ENCODE peak calls at places on chromosomes 12 and 14, in ten cellular contexts. W is suprapubic skin; G is NCI-H1105 treated with DMSO at 0.1 percent for 48 hours; F is stimulated activated effector memory CD8-positive, alpha-beta T cell treated with anti-CD3 and anti-CD28 coated beads, Interleukin-12 subunit alpha, Interleukin-12 subunit beta, amount 100 ng/mL, for 72 hours; V is skeletal muscle cell; S is Right ventricle myocardium superior; P is left ventricle myocardium inferior; R is fibroblast of mammary gland; D is NCI-H446 treated with DMSO at 0.1 percent for 48 hours; N is fibroblast of the conjunctiva. O is an unnamed sample.

GRCh38 chr12:50788562-50788961 is 24.7 kb downstream of the ATF1 start:
- DNase-seq in R (peak), W (no peak), V (no peak), G (no peak), N (peak), P (no peak), F (no peak), S (no peak), D (no peak), O (peak)

GRCh38 chr12:113802966-113803828 is 162.9 kb downstream of the RBM19 start:
- DNase-seq in V (no peak), P (no peak), N (no peak), S (no peak), R (no peak), F (no peak), G (no peak), D (no peak), W (no peak), O (no peak)

GRCh38 chr12:13095266-13095995 is 8.0 kb downstream of the GSG1 start:
- DNase-seq in S (no peak), D (peak), P (no peak), V (no peak), G (no peak), N (no peak), F (no peak), W (no peak), R (no peak), O (no peak)

GRCh38 chr14:64950889-64951288 is 8.3 kb upstream of the GPX2 start:
- DNase-seq in N (no peak), G (no peak), D (no peak), P (peak), W (peak), S (peak), R (no peak), F (no peak), V (no peak), O (no peak)

GRCh38 chr14:67405771-67406170 is 6.2 kb downstream of the PLEK2 start:
- DNase-seq in F (no peak), N (no peak), G (no peak), V (no peak), R (no peak), P (no peak), W (no peak), D (no peak), S (no peak), O (no peak)

GRCh38 chr14:103552011-103552797 is 10.3 kb downstream of the BAG5 start:
- DNase-seq in R (peak), W (peak), V (no peak), S (peak), F (no peak), G (no peak), D (peak), N (no peak), P (peak), O (peak)

GRCh38 chr14:58100735-58101368 is 51.2 kb downstream of the ARMH4 start:
- DNase-seq in V (peak), F (no peak), S (no peak), G (no peak), R (peak), P (no peak), N (no peak), D (no peak), W (no peak), O (peak)

GRCh38 chr14:102492523-102492910 is 17.1 kb downstream of the ANKRD9 start:
- DNase-seq in R (no peak), V (no peak), W (no peak), F (no peak), D (no peak), N (no peak), S (peak), P (no peak), G (no peak), O (no peak)

GRCh38 chr14:93940437-93940836 is 13.3 kb downstream of the FAM181A start:
- DNase-seq in D (no peak), S (no peak), W (no peak), P (no peak), F (no peak), V (no peak), G (no peak), R (no peak), N (no peak), O (no peak)

GRCh38 chr12:94074216-94074969 is 74.0 kb upstream of the PLXNC1 start:
- DNase-seq in F (no peak), R (peak), V (no peak), S (peak), N (no peak), G (no peak), W (no peak), D (peak), P (peak), O (no peak)

GRCh38 chr14:61438860-61439765 is 117.7 kb downstream of the PRKCH start:
- DNase-seq in R (peak), P (peak), F (no peak), N (peak), V (no peak), G (no peak), S (peak), D (peak), W (no peak), O (peak)

GRCh38 chr12:57722716-57723629 is 15.6 kb downstream of the AGAP2 start:
- DNase-seq in R (no peak), W (no peak), G (no peak), D (no peak), P (no peak), N (no peak), V (no peak), F (no peak), S (no peak), O (no peak)

GRCh38 chr14:54446201-54446693 is 5.1 kb upstream of the CNIH1 start:
- DNase-seq in R (peak), F (no peak), N (no peak), S (no peak), P (no peak), G (peak), D (peak), V (no peak), W (no peak), O (peak)

GRCh38 chr14:74965770-74966153 is 10.4 kb upstream of the PGF start:
- DNase-seq in G (no peak), S (no peak), V (no peak), N (no peak), D (no peak), F (no peak), R (peak), P (no peak), W (no peak), O (no peak)

GRCh38 chr12:109948382-109948781 is 47.8 kb downstream of the GIT2 start:
- DNase-seq in V (no peak), G (no peak), N (no peak), S (no peak), W (no peak), P (no peak), D (no peak), R (no peak), F (no peak), O (peak)

GRCh38 chr12:121831571-121832235 is 27.0 kb downstream of the HPD start:
- DNase-seq in W (no peak), G (no peak), F (no peak), V (no peak), R (no peak), N (no peak), D (no peak), P (no peak), S (no peak), O (no peak)

GRCh38 chr14:49594347-49595089 is 4.2 kb upstream of the LRR1 start:
- DNase-seq in P (no peak), W (no peak), S (no peak), R (peak), F (no peak), D (no peak), G (no peak), V (no peak), N (no peak), O (peak)

GRCh38 chr12:65822732-65823480 is 1.4 kb upstream of the HMGA2 start:
- DNase-seq in S (peak), F (no peak), V (peak), R (peak), W (no peak), G (peak), P (no peak), D (no peak), N (peak), O (peak)

GRCh38 chr12:120019197-120019596 is 30.2 kb downstream of the BICDL1 start:
- DNase-seq in V (no peak), F (no peak), D (no peak), G (no peak), N (no peak), R (no peak), W (no peak), P (no peak), S (no peak), O (no peak)

GRCh38 chr12:24820872-24821271 is 128.0 kb downstream of the BCAT1 start:
- DNase-seq in W (no peak), V (peak), F (no peak), R (peak), N (no peak), P (no peak), S (no peak), D (no peak), G (no peak), O (no peak)

GRCh38 chr12:49325606-49326005 is 2.6 kb downstream of the TROAP start:
- DNase-seq in W (no peak), R (no peak), N (no peak), D (no peak), V (no peak), G (no peak), P (no peak), F (no peak), S (peak), O (no peak)

GRCh38 chr12:5480218-5480952 is 48.5 kb downstream of the NTF3 start:
- DNase-seq in P (no peak), S (no peak), D (no peak), N (no peak), G (peak), W (no peak), V (no peak), F (no peak), R (no peak), O (peak)

GRCh38 chr14:104131968-104132732 is 6.2 kb upstream of the KIF26A start:
- DNase-seq in V (no peak), G (no peak), W (peak), S (peak), R (no peak), N (no peak), D (no peak), P (no peak), F (no peak), O (no peak)

GRCh38 chr12:110913119-110914056 is 7.0 kb downstream of the MYL2 start:
- DNase-seq in D (no peak), F (no peak), S (no peak), V (no peak), W (no peak), G (no peak), P (no peak), N (no peak), R (no peak), O (no peak)

GRCh38 chr14:67541448-67542387 is 8.6 kb downstream of the PLEKHH1 start:
- DNase-seq in G (no peak), N (no peak), D (no peak), P (no peak), S (no peak), F (no peak), R (no peak), W (no peak), V (no peak), O (no peak)